ENCODE peak calls at places on chromosome 5, in ten cellular contexts. T is activated B cell treated with CpG ODN at 0.5 μM for 24 hours, M is mucosa of descending colon, B is fibroblast of lung, L is nephron progenitor cell, K is neural crest cell, P is H9, Z is brain microvascular endothelial cell, G is cardiac muscle cell, J is type B pancreatic cell. I is an unnamed sample.

GRCh38 chr5:157384971-157385709 is 74.9 kb upstream of the NIPAL4 start:
- DNase-seq in J (no peak), P (no peak), T (no peak), K (no peak), M (no peak), L (no peak), B (peak; percentile 94), Z (peak; percentile 99), G (peak; percentile 88), I (peak; percentile 98)

GRCh38 chr5:148740966-148741742 is 85.3 kb upstream of the ADRB2 start:
- DNase-seq in J (no peak), M (no peak), G (peak; percentile 53), P (no peak), B (peak; percentile 86), Z (peak; percentile 52), T (no peak), L (no peak), K (no peak), I (peak; percentile 79)

GRCh38 chr5:66826263-66826662 is 230.1 kb downstream of the MAST4 start:
- DNase-seq in P (no peak), Z (no peak), M (no peak), L (no peak), J (no peak), B (no peak), T (no peak), K (no peak), G (peak; percentile 68), I (no peak)

GRCh38 chr5:154214236-154215106 is 23.9 kb downstream of the GALNT10 start:
- DNase-seq in J (no peak), B (peak; percentile 57), M (no peak), L (no peak), P (no peak), G (no peak), Z (peak; percentile 32), T (no peak), K (no peak), I (peak; percentile 61)

GRCh38 chr5:100270323-100270771 is 264.8 kb upstream of the FAM174A start:
- DNase-seq in P (no peak), M (no peak), J (no peak), L (no peak), B (peak; percentile 90), G (no peak), Z (no peak), T (no peak), K (no peak), I (peak; percentile 95)

GRCh38 chr5:140632366-140633080 is 452 bp downstream of the CD14 start:
- DNase-seq in K (no peak), B (peak; percentile 32), L (no peak), T (peak; percentile 43), J (no peak), M (peak; percentile 77), P (no peak), G (no peak), Z (peak; percentile 63), I (peak; percentile 24)

GRCh38 chr5:77909237-77909636 is 133.1 kb upstream of the TBCA start:
- DNase-seq in L (no peak), T (no peak), M (no peak), G (no peak), Z (no peak), J (no peak), K (no peak), P (no peak), B (no peak), I (no peak)

GRCh38 chr5:171776176-171776575 is 9.4 kb upstream of the SMIM23 start:
- DNase-seq in M (no peak), J (no peak), B (no peak), G (no peak), L (no peak), P (no peak), T (no peak), Z (no peak), K (no peak), I (no peak)

GRCh38 chr5:78549043-78549442 is 99.5 kb downstream of the LHFPL2 start:
- DNase-seq in Z (no peak), P (peak; percentile 21), K (no peak), T (no peak), L (no peak), J (no peak), G (no peak), B (no peak), M (no peak), I (no peak)

GRCh38 chr5:58085800-58086199 is 374.1 kb downstream of the PLK2 start:
- DNase-seq in K (no peak), L (no peak), B (peak; percentile 24), T (no peak), Z (peak; percentile 9), P (no peak), G (no peak), M (no peak), J (no peak), I (peak; percentile 45)

GRCh38 chr5:40401965-40402364 is 277.8 kb upstream of the PTGER4 start:
- DNase-seq in B (no peak), L (no peak), K (no peak), Z (peak; percentile 50), J (no peak), M (no peak), T (no peak), G (no peak), P (no peak), I (no peak)

GRCh38 chr5:38193015-38193581 is 65.3 kb upstream of the EGFLAM start:
- DNase-seq in Z (peak; percentile 52), P (peak; percentile 74), K (peak; percentile 76), B (peak; percentile 66), J (peak; percentile 82), L (peak; percentile 78), T (peak; percentile 21), M (peak; percentile 73), G (peak; percentile 75), I (peak; percentile 62)

DNA sequence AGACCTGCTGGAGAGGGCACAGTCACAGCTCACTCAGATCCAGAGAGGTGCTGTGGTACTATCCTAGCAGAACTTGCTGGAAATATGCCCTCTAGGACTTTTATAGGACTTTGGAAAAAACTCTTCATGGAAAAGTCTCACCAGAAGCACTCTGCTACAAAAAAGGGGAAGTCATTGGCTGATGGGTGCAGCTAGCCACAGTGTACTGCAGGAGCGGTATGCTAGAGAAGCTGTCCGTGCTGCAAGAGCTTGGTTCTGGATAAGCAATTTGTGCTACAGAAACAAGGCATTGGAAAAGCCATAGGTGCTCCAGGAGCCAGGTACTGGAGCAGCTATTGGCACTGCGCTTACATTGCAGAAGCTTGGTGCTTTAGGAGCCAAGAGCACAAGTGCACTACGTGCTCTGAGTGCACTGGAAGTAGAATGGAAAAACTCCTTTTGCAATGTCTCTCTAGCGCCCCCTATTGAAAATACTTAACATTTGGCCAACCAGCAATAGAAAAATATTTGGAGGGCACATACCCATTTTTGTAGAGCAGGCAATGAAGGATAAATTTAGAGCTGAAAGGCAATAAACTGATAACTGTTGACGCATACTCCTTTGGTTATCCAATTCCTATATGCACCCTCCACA is 83.4 kb downstream of the MEGF10 start:
- DNase-seq in P (no peak), B (no peak), J (no peak), T (no peak), L (no peak), Z (no peak), G (no peak), M (no peak), K (no peak), I (no peak)
- TF ChIP-seq CTCF in P (peak; percentile 76), B (no peak), J (peak; percentile 69), T (no peak), L (no peak), Z (peak; percentile 51), G (peak; percentile 27), M (no peak), K (peak; percentile 52), I (peak; percentile 31)

GRCh38 chr5:62305715-62306493 is at the start of gene KIF2A:
- DNase-seq in Z (peak; percentile 84), B (peak; percentile 90), G (peak; percentile 95), P (peak; percentile 96), K (peak; percentile 79), T (peak; percentile 93), M (peak; percentile 95), J (peak; percentile 94), L (peak; percentile 90), I (peak; percentile 95)
- TF ChIP-seq CTCF in Z (no peak), B (no peak), G (no peak), P (no peak), K (no peak), T (no peak), M (peak; percentile 17), J (peak; percentile 16), L (no peak), I (peak; percentile 5)

DNA sequence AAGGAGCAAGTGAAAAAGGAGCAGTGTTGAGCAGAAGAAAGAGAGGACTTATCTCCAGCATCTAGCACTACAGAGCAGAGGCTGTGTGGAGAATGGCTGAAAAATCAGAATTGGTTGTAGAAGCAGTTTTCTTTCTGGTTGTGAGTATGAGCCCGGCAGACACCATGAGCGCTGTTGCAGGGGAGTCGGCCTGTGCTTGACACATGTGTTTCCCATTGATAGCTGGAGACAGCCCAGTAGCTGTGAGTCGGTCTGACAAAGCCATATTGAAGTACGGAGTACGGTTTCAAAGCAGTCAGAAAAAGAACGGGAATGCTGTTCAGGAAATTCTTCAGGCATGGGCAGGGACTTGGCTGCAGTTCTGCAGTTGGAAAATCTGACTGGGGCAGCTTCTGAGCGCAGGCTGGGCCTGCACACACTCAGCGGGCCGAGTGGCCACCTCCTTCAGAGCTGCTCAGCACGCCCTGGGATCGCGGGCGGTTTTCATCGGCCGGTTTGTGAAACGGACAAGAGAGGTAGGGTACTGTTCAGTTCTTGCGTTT is at the start of gene SGCD:
- DNase-seq in T (no peak), J (no peak), G (peak; percentile 46), M (peak; percentile 33), Z (peak; percentile 26), K (no peak), L (peak; percentile 4), P (no peak), B (peak; percentile 89), I (peak; percentile 77)
- TF ChIP-seq CTCF in T (no peak), J (no peak), G (peak; percentile 11), M (no peak), Z (no peak), K (no peak), L (no peak), P (no peak), B (peak; percentile 29), I (peak; percentile 4)

DNA sequence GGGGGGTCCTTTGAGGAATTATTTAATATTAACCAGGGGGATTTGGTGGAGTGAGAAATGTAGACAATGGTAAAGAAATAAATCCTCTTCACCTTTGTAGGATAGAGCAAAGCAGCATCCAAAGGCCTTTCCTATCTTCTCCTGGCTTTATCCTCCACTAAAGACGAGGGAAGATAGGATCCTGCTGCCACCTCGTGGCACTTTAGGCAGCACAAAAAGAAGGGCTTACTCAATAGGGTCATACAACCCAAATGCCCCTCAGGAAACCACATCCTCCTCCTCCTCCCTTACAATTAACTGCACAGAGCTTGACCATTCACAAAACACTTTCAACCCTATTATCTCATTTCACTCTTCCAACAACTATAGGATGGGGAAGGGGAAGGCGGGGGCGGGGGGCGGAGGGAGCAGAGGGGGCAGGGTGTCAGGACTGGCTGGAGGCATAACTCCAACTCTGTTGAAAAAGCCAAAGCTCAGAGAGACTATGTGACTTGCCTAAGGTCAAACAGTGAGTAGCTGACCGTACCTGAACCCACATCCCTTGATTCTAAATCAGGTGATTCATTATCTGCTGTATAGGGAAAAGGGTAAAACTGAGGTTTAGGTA is 45.4 kb upstream of the MYOT start:
- DNase-seq in M (peak; percentile 63), K (peak; percentile 47), B (peak; percentile 47), G (peak; percentile 59), T (no peak), J (no peak), P (peak; percentile 63), L (peak; percentile 38), Z (peak; percentile 37), I (peak; percentile 25)
- TF ChIP-seq CTCF in M (no peak), K (peak; percentile 66), B (peak; percentile 57), G (peak; percentile 66), T (no peak), J (peak; percentile 74), P (peak; percentile 71), L (peak; percentile 35), Z (peak; percentile 75), I (peak; percentile 52)